ENCODE peak calls at places on chromosomes 1 and 21, in eight cellular contexts. F is lower leg skin, I is PC-9, U is adrenal gland, B is uterus, L is mucosa of descending colon, R is coronary artery, W is GM13977. E is an unnamed sample.

GRCh38 chr1:226054519-226055327 is 7.8 kb upstream of the H3-3A start:
- DNase-seq in F (no peak), I (no peak), U (no peak), B (no peak), L (no peak), R (no peak), W (no peak), E (no peak)

GRCh38 chr1:164240081-164240480 is 318.9 kb upstream of the PBX1 start:
- DNase-seq in F (no peak), I (no peak), U (no peak), B (no peak), L (peak; percentile 9), R (no peak), W (no peak), E (no peak)

GRCh38 chr1:239858058-239858457 is 233.6 kb upstream of the FMN2 start:
- DNase-seq in F (no peak), I (peak; percentile 86), U (no peak), B (no peak), L (no peak), R (no peak), W (no peak), E (no peak)

GRCh38 chr1:230808268-230808872 is 60.0 kb downstream of the C1orf198 start:
- DNase-seq in F (peak; percentile 13), I (no peak), U (no peak), B (no peak), L (no peak), R (peak; percentile 21), W (no peak), E (no peak)

GRCh38 chr21:44353200-44353970 is at the start of gene TRPM2:
- DNase-seq in F (no peak), I (no peak), U (peak; percentile 45), B (no peak), L (no peak), R (no peak), W (no peak), E (peak; percentile 52)

GRCh38 chr1:109615879-109616278 is 3.5 kb downstream of the GNAT2 start:
- DNase-seq in F (no peak), I (no peak), U (no peak), B (no peak), L (no peak), R (no peak), W (peak; percentile 20), E (no peak)

GRCh38 chr1:215888159-215888558 is 321.1 kb downstream of the KCTD3 start:
- DNase-seq in F (no peak), I (no peak), U (no peak), B (no peak), L (no peak), R (no peak), W (no peak), E (no peak)

GRCh38 chr1:85048296-85049064 is at the start of gene MCOLN3:
- DNase-seq in F (peak; percentile 23), I (peak; percentile 57), U (peak; percentile 61), B (peak; percentile 24), L (peak; percentile 53), R (no peak), W (peak; percentile 66), E (peak; percentile 56)

GRCh38 chr1:115288799-115289198 is 49.2 kb downstream of the NGF start:
- DNase-seq in F (no peak), I (no peak), U (no peak), B (no peak), L (no peak), R (no peak), W (no peak), E (no peak)

GRCh38 chr1:247241687-247242086 is 14.2 kb upstream of the VN1R5 start:
- DNase-seq in F (no peak), I (no peak), U (no peak), B (no peak), L (no peak), R (no peak), W (no peak), E (no peak)

GRCh38 chr1:229295745-229296144 is 24.8 kb downstream of the RAB4A start:
- DNase-seq in F (no peak), I (no peak), U (no peak), B (no peak), L (peak; percentile 78), R (no peak), W (no peak), E (peak; percentile 64)

GRCh38 chr1:20386682-20387081 is 96.0 kb downstream of the VWA5B1 start:
- DNase-seq in F (no peak), I (no peak), U (no peak), B (no peak), L (no peak), R (no peak), W (no peak), E (no peak)

GRCh38 chr1:155983191-155984023 is 5.1 kb upstream of the ARHGEF2 start:
- DNase-seq in F (peak; percentile 47), I (peak; percentile 62), U (no peak), B (peak; percentile 85), L (no peak), R (no peak), W (no peak), E (peak; percentile 45)

GRCh38 chr1:23483327-23484252 is at the start of gene ASAP3:
- DNase-seq in F (peak; percentile 30), I (no peak), U (peak; percentile 70), B (peak; percentile 57), L (peak; percentile 46), R (peak; percentile 77), W (peak; percentile 19), E (peak; percentile 36)
- TF ChIP-seq CTCF in F (no peak), I (no peak), U (no peak), B (peak; percentile 54), L (no peak), R (no peak), W (peak; percentile 27), E (peak; percentile 42)

GRCh38 chr1:24779689-24780464 is 34.6 kb downstream of the CLIC4 start:
- DNase-seq in F (no peak), I (no peak), U (no peak), B (no peak), L (no peak), R (no peak), W (no peak), E (no peak)
- TF ChIP-seq CTCF in F (no peak), I (no peak), U (no peak), B (no peak), L (no peak), R (no peak), W (no peak), E (no peak)

GRCh38 chr1:90614872-90615271 is 102.2 kb downstream of the BARHL2 start:
- DNase-seq in F (no peak), I (no peak), U (no peak), B (no peak), L (no peak), R (no peak), W (no peak), E (no peak)

GRCh38 chr1:90612033-90612432 is 105.1 kb downstream of the BARHL2 start:
- DNase-seq in F (no peak), I (no peak), U (no peak), B (no peak), L (no peak), R (no peak), W (no peak), E (no peak)

GRCh38 chr1:90613371-90613770 is 103.7 kb downstream of the BARHL2 start:
- DNase-seq in F (no peak), I (no peak), U (no peak), B (no peak), L (no peak), R (no peak), W (no peak), E (no peak)

GRCh38 chr1:90616395-90616794 is 100.7 kb downstream of the BARHL2 start:
- DNase-seq in F (no peak), I (no peak), U (no peak), B (no peak), L (peak; percentile 34), R (no peak), W (peak; percentile 11), E (no peak)
- TF ChIP-seq CTCF in F (no peak), I (peak; percentile 54), U (no peak), B (no peak), L (no peak), R (no peak), W (peak; percentile 50), E (no peak)

DNA sequence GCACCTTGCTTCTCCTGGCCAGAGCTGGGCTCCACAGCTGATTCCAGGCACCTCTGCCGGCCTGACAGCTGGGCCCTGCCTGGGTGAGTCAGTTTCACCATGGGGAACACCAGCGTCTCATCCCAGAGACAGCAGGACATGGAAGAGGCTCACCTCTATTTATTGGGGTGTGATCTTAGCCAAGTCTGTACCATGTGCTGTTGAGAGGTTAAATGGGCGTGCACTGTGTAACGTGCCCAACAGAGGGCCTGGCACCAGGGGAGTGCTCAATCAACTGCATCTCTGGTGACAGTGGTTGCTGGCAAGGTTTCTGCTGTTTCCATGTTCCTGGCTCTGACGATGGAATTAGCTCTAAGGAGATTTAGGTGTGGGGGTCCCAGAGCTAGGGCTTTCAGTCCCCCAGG is 890 bp downstream of the CPLANE2 start:
- DNase-seq in F (peak; percentile 66), I (peak; percentile 48), U (no peak), B (no peak), L (peak; percentile 61), R (no peak), W (peak; percentile 71), E (peak; percentile 63)
- TF ChIP-seq CTCF in F (no peak), I (peak; percentile 59), U (peak; percentile 52), B (no peak), L (no peak), R (no peak), W (peak; percentile 33), E (peak; percentile 62)

DNA sequence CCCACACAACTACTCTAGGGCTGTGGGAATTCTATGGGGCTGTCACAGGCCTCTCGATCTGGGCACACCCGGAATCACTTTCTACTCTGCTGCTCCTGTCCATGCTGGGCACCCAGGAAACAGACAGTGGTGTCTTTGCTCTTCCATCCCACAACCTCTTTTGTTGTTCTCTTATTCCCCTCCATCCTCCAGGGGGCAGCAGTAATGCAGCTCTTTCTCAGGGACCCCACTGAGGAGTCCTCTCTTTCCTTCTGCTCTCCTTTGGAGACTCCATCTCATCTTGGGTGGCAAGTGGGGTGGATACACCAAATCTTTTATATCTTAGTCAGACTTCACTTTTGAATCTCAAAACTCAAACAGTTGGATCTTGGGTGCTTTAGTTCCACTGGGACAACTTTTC is 206.3 kb downstream of the HS2ST1 start:
- DNase-seq in F (no peak), I (no peak), U (no peak), B (no peak), L (no peak), R (no peak), W (no peak), E (no peak)
- TF ChIP-seq CTCF in F (no peak), I (peak; percentile 45), U (no peak), B (no peak), L (no peak), R (no peak), W (peak; percentile 43), E (no peak)